ENCODE peak calls at places on chromosomes 11 and 22, in seven cellular contexts. One of them, this sample, is unnamed. For H3K4me1, the result is how much of the 10 kb centered on the place peaks cover.

GRCh38 chr11:14386895-14387480 is 28.0 kb upstream of the RRAS2 start:
- DNase-seq in H9: peak
- DNase-seq in trophoblast cell: peak
- DNase-seq in neuronal stem cell: peak
- DNase-seq in IMR-90: peak
- DNase-seq in mesenchymal stem cell: peak
- DNase-seq in H1: peak
- DNase-seq in this sample: peak

GRCh38 chr11:44625759-44626523 is 60.5 kb downstream of the CD82 start:
- DNase-seq in mesenchymal stem cell: no peak
- DNase-seq in H9: no peak
- DNase-seq in trophoblast cell: no peak
- DNase-seq in neuronal stem cell: no peak
- DNase-seq in IMR-90: no peak
- DNase-seq in H1: no peak
- DNase-seq in this sample: no peak

GRCh38 chr11:104320091-104320490 is 156.1 kb upstream of the PDGFD start:
- DNase-seq in H9: no peak
- DNase-seq in neuronal stem cell: no peak
- DNase-seq in mesenchymal stem cell: peak
- DNase-seq in H1: no peak
- DNase-seq in IMR-90: peak
- DNase-seq in trophoblast cell: peak
- DNase-seq in this sample: no peak

GRCh38 chr11:120057595-120058581 is 80.0 kb downstream of the TRIM29 start:
- DNase-seq in neuronal stem cell: no peak
- DNase-seq in trophoblast cell: peak
- DNase-seq in mesenchymal stem cell: peak
- DNase-seq in H1: peak
- DNase-seq in H9: peak
- DNase-seq in IMR-90: no peak
- DNase-seq in this sample: peak

GRCh38 chr11:122436188-122436555 is 219.3 kb upstream of the UBASH3B start:
- DNase-seq in trophoblast cell: no peak
- DNase-seq in IMR-90: no peak
- DNase-seq in neuronal stem cell: no peak
- DNase-seq in H9: no peak
- DNase-seq in mesenchymal stem cell: no peak
- DNase-seq in H1: no peak
- DNase-seq in this sample: no peak

GRCh38 chr11:77967121-77967520 is 27.3 kb downstream of the INTS4 start:
- DNase-seq in IMR-90: no peak
- DNase-seq in mesenchymal stem cell: no peak
- DNase-seq in H9: no peak
- DNase-seq in H1: no peak
- DNase-seq in trophoblast cell: no peak
- DNase-seq in neuronal stem cell: no peak
- DNase-seq in this sample: no peak

GRCh38 chr11:4464216-4465159 is 15.4 kb downstream of the OR52K2 start:
- DNase-seq in H9: peak
- DNase-seq in trophoblast cell: no peak
- DNase-seq in neuronal stem cell: no peak
- DNase-seq in H1: no peak
- DNase-seq in IMR-90: peak
- DNase-seq in mesenchymal stem cell: peak
- DNase-seq in this sample: peak

GRCh38 chr11:68878022-68878421 is 25.6 kb downstream of the MRPL21 start:
- DNase-seq in neuronal stem cell: no peak
- DNase-seq in H1: no peak
- DNase-seq in H9: no peak
- DNase-seq in mesenchymal stem cell: no peak
- DNase-seq in trophoblast cell: peak
- DNase-seq in IMR-90: no peak
- DNase-seq in this sample: no peak

GRCh38 chr11:125062931-125063428 is at the start of gene SLC37A2:
- DNase-seq in H9: peak
- DNase-seq in trophoblast cell: peak
- DNase-seq in IMR-90: peak
- DNase-seq in H1: no peak
- DNase-seq in mesenchymal stem cell: peak
- DNase-seq in neuronal stem cell: peak
- DNase-seq in this sample: peak

GRCh38 chr22:48653306-48653705 is 1174.4 kb downstream of the BRD1 start:
- DNase-seq in trophoblast cell: no peak
- DNase-seq in neuronal stem cell: no peak
- DNase-seq in IMR-90: no peak
- DNase-seq in H1: no peak
- DNase-seq in H9: no peak
- DNase-seq in mesenchymal stem cell: no peak
- DNase-seq in this sample: no peak

GRCh38 chr11:93025558-93026255 is 56.3 kb downstream of the MTNR1B start:
- DNase-seq in H9: no peak
- DNase-seq in H1: no peak
- DNase-seq in mesenchymal stem cell: no peak
- DNase-seq in IMR-90: no peak
- DNase-seq in trophoblast cell: no peak
- DNase-seq in neuronal stem cell: no peak
- DNase-seq in this sample: no peak

GRCh38 chr11:93659841-93660240 is 1.6 kb upstream of the CEP295 start:
- DNase-seq in trophoblast cell: peak
- DNase-seq in H9: no peak
- DNase-seq in neuronal stem cell: no peak
- DNase-seq in IMR-90: peak
- DNase-seq in H1: no peak
- DNase-seq in mesenchymal stem cell: no peak
- DNase-seq in this sample: no peak

GRCh38 chr11:76783901-76784813 is 1.0 kb downstream of the TSKU start:
- DNase-seq in mesenchymal stem cell: peak
- DNase-seq in H1: peak
- DNase-seq in H9: peak
- DNase-seq in trophoblast cell: peak
- DNase-seq in IMR-90: peak
- DNase-seq in neuronal stem cell: peak
- DNase-seq in this sample: peak

GRCh38 chr11:104705475-104706195 is 192.6 kb downstream of the CASP12 start:
- DNase-seq in H9: no peak
- DNase-seq in mesenchymal stem cell: peak
- DNase-seq in H1: no peak
- DNase-seq in neuronal stem cell: no peak
- DNase-seq in trophoblast cell: peak
- DNase-seq in IMR-90: peak
- DNase-seq in this sample: no peak

GRCh38 chr11:1671658-1672057 is 25.3 kb upstream of the KRTAP5-6 start:
- DNase-seq in H1: no peak
- DNase-seq in H9: no peak
- DNase-seq in IMR-90: no peak
- DNase-seq in neuronal stem cell: no peak
- DNase-seq in trophoblast cell: no peak
- DNase-seq in mesenchymal stem cell: no peak
- DNase-seq in this sample: no peak
- H3K4me1 ChIP-seq in H1: under half
- H3K4me1 ChIP-seq in H9: under half
- H3K4me1 ChIP-seq in IMR-90: under half
- H3K4me1 ChIP-seq in neuronal stem cell: under half
- H3K4me1 ChIP-seq in trophoblast cell: under half
- H3K4me1 ChIP-seq in mesenchymal stem cell: under half
- H3K4me1 ChIP-seq in this sample: under half

DNA sequence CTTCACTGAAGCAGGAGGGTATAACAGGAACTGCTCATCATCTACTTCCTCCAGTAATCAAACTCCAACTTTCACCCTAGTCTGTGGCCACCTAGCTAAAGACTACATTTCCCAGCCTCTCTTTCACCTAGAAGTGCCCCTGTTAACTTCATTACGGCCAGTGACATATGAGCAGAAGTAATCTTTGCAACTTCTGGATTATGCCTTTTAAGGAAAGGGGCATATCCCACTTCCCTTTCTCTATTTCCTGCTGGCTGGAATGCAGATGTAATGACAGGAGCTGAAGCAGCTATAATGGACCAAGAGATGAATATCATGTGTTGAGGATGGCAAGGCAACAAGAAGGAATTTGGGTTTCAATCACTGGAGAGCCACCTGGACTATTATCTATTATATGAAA is 7.6 kb upstream of the VPS37C start:
- DNase-seq in IMR-90: no peak
- DNase-seq in trophoblast cell: no peak
- DNase-seq in mesenchymal stem cell: no peak
- DNase-seq in H9: no peak
- DNase-seq in H1: no peak
- DNase-seq in neuronal stem cell: no peak
- DNase-seq in this sample: no peak
- H3K4ac ChIP-seq in IMR-90: no peak
- H3K4ac ChIP-seq in trophoblast cell: no peak
- H3K4ac ChIP-seq in mesenchymal stem cell: no peak
- H3K4ac ChIP-seq in H9: no peak
- H3K4ac ChIP-seq in H1: no peak
- H3K4ac ChIP-seq in neuronal stem cell: no peak
- H3K4ac ChIP-seq in this sample: no peak

GRCh38 chr22:42645341-42645937 is 3.8 kb downstream of the CYB5R3 start:
- DNase-seq in neuronal stem cell: no peak
- DNase-seq in IMR-90: no peak
- DNase-seq in trophoblast cell: peak
- DNase-seq in H1: no peak
- DNase-seq in mesenchymal stem cell: no peak
- DNase-seq in H9: peak
- DNase-seq in this sample: no peak
- H3K4me1 ChIP-seq in neuronal stem cell: under half
- H3K4me1 ChIP-seq in IMR-90: under half
- H3K4me1 ChIP-seq in trophoblast cell: under half
- H3K4me1 ChIP-seq in H1: under half
- H3K4me1 ChIP-seq in mesenchymal stem cell: half or more
- H3K4me1 ChIP-seq in H9: under half
- H3K4me1 ChIP-seq in this sample: under half

GRCh38 chr11:100851129-100851528 is 164.0 kb downstream of the ARHGAP42 start:
- DNase-seq in neuronal stem cell: no peak
- DNase-seq in trophoblast cell: peak
- DNase-seq in mesenchymal stem cell: no peak
- DNase-seq in IMR-90: peak
- DNase-seq in H1: no peak
- DNase-seq in H9: no peak
- DNase-seq in this sample: no peak

GRCh38 chr11:100849009-100849913 is 162.2 kb downstream of the ARHGAP42 start:
- DNase-seq in neuronal stem cell: no peak
- DNase-seq in H1: no peak
- DNase-seq in mesenchymal stem cell: peak
- DNase-seq in H9: no peak
- DNase-seq in trophoblast cell: peak
- DNase-seq in IMR-90: peak
- DNase-seq in this sample: no peak

GRCh38 chr11:100847696-100848216 is 160.7 kb downstream of the ARHGAP42 start:
- DNase-seq in H1: no peak
- DNase-seq in mesenchymal stem cell: no peak
- DNase-seq in H9: no peak
- DNase-seq in neuronal stem cell: no peak
- DNase-seq in trophoblast cell: no peak
- DNase-seq in IMR-90: no peak
- DNase-seq in this sample: no peak

GRCh38 chr11:100851584-100852152 is 164.6 kb downstream of the ARHGAP42 start:
- DNase-seq in H1: no peak
- DNase-seq in mesenchymal stem cell: no peak
- DNase-seq in trophoblast cell: peak
- DNase-seq in neuronal stem cell: no peak
- DNase-seq in IMR-90: no peak
- DNase-seq in H9: no peak
- DNase-seq in this sample: no peak

GRCh38 chr11:100849914-100850235 is 162.8 kb downstream of the ARHGAP42 start:
- DNase-seq in H9: no peak
- DNase-seq in mesenchymal stem cell: no peak
- DNase-seq in trophoblast cell: no peak
- DNase-seq in neuronal stem cell: no peak
- DNase-seq in H1: no peak
- DNase-seq in IMR-90: no peak
- DNase-seq in this sample: no peak
- H3K4ac ChIP-seq in H9: no peak
- H3K4ac ChIP-seq in mesenchymal stem cell: no peak
- H3K4ac ChIP-seq in trophoblast cell: no peak
- H3K4ac ChIP-seq in neuronal stem cell: no peak
- H3K4ac ChIP-seq in H1: no peak
- H3K4ac ChIP-seq in IMR-90: no peak
- H3K4ac ChIP-seq in this sample: no peak

DNA sequence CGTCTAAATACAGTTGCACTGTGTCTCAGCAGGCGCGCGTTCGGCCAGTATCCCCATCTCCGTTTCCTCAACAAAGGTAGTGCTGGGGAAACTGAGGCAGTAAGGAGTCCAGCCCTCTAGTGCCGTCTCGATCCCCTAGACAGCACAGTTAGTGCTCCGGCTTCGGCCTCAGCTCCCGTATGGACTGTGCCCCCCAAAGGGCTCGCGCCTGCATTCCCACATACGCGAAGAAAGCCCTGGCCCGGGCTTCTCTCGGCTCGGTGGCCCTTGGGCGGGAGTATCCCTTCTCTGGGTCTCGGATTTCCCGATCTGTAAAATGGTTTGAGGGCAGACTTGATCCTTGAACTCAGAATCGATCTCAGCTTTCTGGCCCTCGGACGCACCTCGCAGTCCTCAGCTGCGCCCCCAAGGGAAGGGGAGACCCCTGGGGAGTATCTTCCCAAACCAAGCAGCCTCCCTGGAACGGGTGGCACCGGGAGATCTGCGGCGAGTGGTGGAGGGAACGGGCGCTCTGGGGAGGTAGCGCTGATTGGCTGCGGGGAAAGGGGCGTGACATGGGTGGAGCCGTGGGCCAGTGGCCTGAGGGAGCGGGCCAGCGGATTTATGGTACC is 759 bp upstream of the PEX16 start:
- DNase-seq in mesenchymal stem cell: peak
- DNase-seq in IMR-90: peak
- DNase-seq in H9: peak
- DNase-seq in H1: peak
- DNase-seq in trophoblast cell: peak
- DNase-seq in neuronal stem cell: peak
- DNase-seq in this sample: peak
- H3K4me1 ChIP-seq in mesenchymal stem cell: under half
- H3K4me1 ChIP-seq in IMR-90: under half
- H3K4me1 ChIP-seq in H9: under half
- H3K4me1 ChIP-seq in H1: under half
- H3K4me1 ChIP-seq in trophoblast cell: under half
- H3K4me1 ChIP-seq in neuronal stem cell: under half
- H3K4me1 ChIP-seq in this sample: under half